ENCODE peak calls at places on chromosomes 4 and X, in five cellular contexts. Q, O, F, N and Z are unnamed samples.

GRCh38 chr4:104986306-104986705 is 160.4 kb upstream of the TET2 start:
- DNase-seq in Q (no peak), O (no peak), F (no peak), N (no peak), Z (no peak)

GRCh38 chr4:63296773-63297172 is 1112.5 kb downstream of the TECRL start:
- DNase-seq in Q (no peak), O (no peak), F (no peak), N (no peak), Z (no peak)

GRCh38 chr4:37827030-37827705 is 682 bp downstream of the PGM2 start:
- DNase-seq in Q (peak; percentile 11), O (no peak), F (peak; percentile 50), N (no peak), Z (no peak)

GRCh38 chr4:76562161-76562560 is 127.1 kb downstream of the SHROOM3 start:
- DNase-seq in Q (no peak), O (no peak), F (peak; percentile 94), N (no peak), Z (no peak)

GRCh38 chr4:47270226-47270888 is 193.1 kb downstream of the COMMD8 start:
- DNase-seq in Q (no peak), O (no peak), F (no peak), N (no peak), Z (no peak)

GRCh38 chrX:4935846-4936245 is 1222.4 kb upstream of the PRKX start:
- DNase-seq in Q (peak; percentile 13), O (no peak), F (no peak), N (no peak), Z (no peak)

GRCh38 chrX:9730078-9730477 is 35.6 kb downstream of the GPR143 start:
- DNase-seq in Q (no peak), O (no peak), F (no peak), N (no peak), Z (no peak)

GRCh38 chrX:118346258-118347094 is 570 bp downstream of the WDR44 start:
- DNase-seq in Q (no peak), O (peak; percentile 44), F (no peak), N (peak; percentile 73), Z (peak; percentile 37)

GRCh38 chrX:123818243-123818642 is 41.6 kb upstream of the XIAP start:
- DNase-seq in Q (no peak), O (no peak), F (peak; percentile 63), N (no peak), Z (no peak)

GRCh38 chr4:53193111-53193510 is 172.8 kb downstream of the SCFD2 start:
- DNase-seq in Q (no peak), O (no peak), F (no peak), N (no peak), Z (no peak)

GRCh38 chrX:97050413-97050812 is 166.7 kb downstream of the RPA4 start:
- DNase-seq in Q (no peak), O (no peak), F (no peak), N (no peak), Z (no peak)

GRCh38 chrX:19576742-19577141 is 61.4 kb upstream of the MAP3K15 start:
- DNase-seq in Q (no peak), O (no peak), F (no peak), N (no peak), Z (no peak)

GRCh38 chrX:138930546-138930945 is 219.0 kb upstream of the FGF13 start:
- DNase-seq in Q (no peak), O (no peak), F (no peak), N (no peak), Z (no peak)

GRCh38 chr4:52643846-52644245 is 15.3 kb downstream of the USP46 start:
- DNase-seq in Q (peak; percentile 76), O (peak; percentile 71), F (peak; percentile 71), N (peak; percentile 75), Z (no peak)

GRCh38 chr4:4730214-4730613 is 129.3 kb upstream of the MSX1 start:
- DNase-seq in Q (no peak), O (no peak), F (no peak), N (no peak), Z (no peak)

GRCh38 chrX:118726887-118727685 is at the start of gene IL13RA1:
- DNase-seq in Q (peak; percentile 81), O (peak; percentile 76), F (peak; percentile 69), N (peak; percentile 91), Z (peak; percentile 36)

GRCh38 chrX:150429577-150429976 is 66.5 kb downstream of the MAMLD1 start:
- DNase-seq in Q (no peak), O (no peak), F (peak; percentile 59), N (no peak), Z (no peak)

GRCh38 chrX:38004046-38004445 is 2.3 kb upstream of the SYTL5 start:
- DNase-seq in Q (no peak), O (no peak), F (no peak), N (no peak), Z (no peak)

GRCh38 chrX:17500145-17500579 is 125.2 kb downstream of the NHS start:
- DNase-seq in Q (no peak), O (no peak), F (peak; percentile 89), N (no peak), Z (no peak)

GRCh38 chr4:74805601-74806000 is 11.3 kb upstream of the BTC start:
- DNase-seq in Q (no peak), O (no peak), F (peak; percentile 53), N (no peak), Z (no peak)

GRCh38 chrX:82775426-82775825 is 732.7 kb upstream of the POU3F4 start:
- DNase-seq in Q (no peak), O (no peak), F (no peak), N (no peak), Z (no peak)

GRCh38 chr4:139656614-139657486 is 8.8 kb upstream of the MGST2 start:
- DNase-seq in Q (peak; percentile 28), O (peak; percentile 63), F (peak; percentile 56), N (peak; percentile 68), Z (peak; percentile 37)

DNA sequence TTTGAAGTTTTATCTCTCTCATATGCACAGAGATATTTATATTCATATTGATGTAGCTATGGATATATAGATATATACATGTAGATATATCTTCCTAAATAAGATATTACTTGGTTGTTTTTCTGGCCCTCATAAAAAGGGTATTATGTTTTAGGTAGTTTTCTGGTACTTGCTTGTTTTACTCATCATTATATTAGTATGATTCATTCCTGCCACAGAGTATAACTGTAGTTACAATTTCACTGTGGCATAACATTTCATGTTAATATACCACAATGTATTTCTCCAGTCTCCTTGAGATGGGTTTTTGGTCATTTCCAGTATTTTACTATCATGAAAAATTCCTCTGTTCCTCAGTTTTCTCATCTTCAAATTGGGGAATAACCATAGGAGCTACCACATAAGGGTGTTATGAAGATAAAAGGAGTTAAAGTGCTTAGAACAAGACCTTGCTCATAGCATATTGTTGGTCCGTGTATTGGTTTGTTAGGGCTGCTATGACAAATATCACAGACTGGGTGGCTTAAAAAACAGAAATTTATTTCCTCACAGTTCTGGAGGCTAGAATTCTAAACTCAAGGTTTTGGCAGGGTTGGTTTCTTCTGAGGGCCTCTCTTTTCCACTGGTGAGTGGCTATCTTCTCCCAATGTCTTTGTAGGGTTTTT is 129.7 kb downstream of the TMEM164 start:
- DNase-seq in Q (no peak), O (no peak), F (no peak), N (no peak), Z (no peak)
- H3K27ac ChIP-seq in Q (peak overlapping the region; percentile 26), O (no peak overlapping the region), F (no peak overlapping the region), N (no peak overlapping the region), Z (no peak overlapping the region)

GRCh38 chr4:145867416-145867815 is 71.2 kb downstream of the ZNF827 start:
- DNase-seq in Q (no peak), O (no peak), F (no peak), N (no peak), Z (no peak)

GRCh38 chr4:145865274-145865941 is 73.2 kb downstream of the ZNF827 start:
- DNase-seq in Q (no peak), O (no peak), F (no peak), N (no peak), Z (no peak)

GRCh38 chr4:145871209-145871608 is 67.4 kb downstream of the ZNF827 start:
- DNase-seq in Q (no peak), O (no peak), F (no peak), N (no peak), Z (no peak)

GRCh38 chr4:145870155-145871020 is 68.2 kb downstream of the ZNF827 start:
- DNase-seq in Q (no peak), O (peak; percentile 37), F (no peak), N (no peak), Z (no peak)

DNA sequence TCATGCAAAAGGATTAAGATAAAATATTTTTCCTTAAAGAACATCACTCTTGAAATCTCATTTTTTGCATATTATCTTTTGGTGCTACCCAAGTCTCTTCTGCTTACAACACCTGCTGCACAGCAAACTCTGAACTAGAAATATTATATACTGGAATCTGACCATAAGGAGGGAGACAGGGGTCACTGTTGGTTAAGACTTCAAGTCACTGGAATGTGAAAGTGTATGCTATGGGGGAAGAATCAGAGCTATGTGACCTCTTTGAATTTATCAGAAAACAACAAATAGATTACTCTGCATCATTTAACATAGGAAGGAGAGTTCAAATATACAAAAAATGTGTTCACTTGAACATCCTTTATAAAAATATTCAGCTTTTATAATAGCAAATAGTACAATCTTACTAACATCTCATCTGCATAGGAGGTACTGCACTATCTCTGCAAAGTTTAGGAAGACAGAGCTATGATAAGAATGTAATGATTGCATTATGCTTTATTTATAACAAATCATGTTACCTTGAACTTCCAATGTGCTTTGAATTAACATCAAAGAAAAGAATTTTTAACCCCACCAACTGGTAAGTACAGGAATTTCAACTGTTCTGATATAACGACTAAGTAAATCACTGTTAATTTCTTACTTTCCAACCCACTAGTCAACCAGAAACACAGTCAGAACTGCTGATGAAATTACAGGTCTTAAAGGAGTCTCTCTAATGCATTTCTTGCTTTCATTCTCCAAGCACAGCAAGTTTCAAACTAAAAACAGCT is 69.8 kb downstream of the ZNF827 start:
- DNase-seq in Q (no peak), O (no peak), F (no peak), N (no peak), Z (no peak)
- H3K36me3 ChIP-seq in Q (no peaks in the 10 kb centered on the region), O (peaks cover 2% of the 10 kb centered on the region), F (no peaks in the 10 kb centered on the region), N (no peaks in the 10 kb centered on the region), Z (peaks cover 6% of the 10 kb centered on the region)

GRCh38 chrX:48490661-48491060 is 14.7 kb downstream of the FTSJ1 start:
- DNase-seq in Q (no peak), O (no peak), F (no peak), N (no peak), Z (no peak)

GRCh38 chrX:48489892-48490291 is 13.9 kb downstream of the FTSJ1 start:
- DNase-seq in Q (no peak), O (no peak), F (no peak), N (no peak), Z (no peak)

GRCh38 chrX:48489296-48489695 is 13.3 kb downstream of the FTSJ1 start:
- DNase-seq in Q (no peak), O (no peak), F (no peak), N (no peak), Z (no peak)

GRCh38 chrX:48488034-48488433 is 12.0 kb downstream of the FTSJ1 start:
- DNase-seq in Q (no peak), O (no peak), F (no peak), N (no peak), Z (no peak)

DNA sequence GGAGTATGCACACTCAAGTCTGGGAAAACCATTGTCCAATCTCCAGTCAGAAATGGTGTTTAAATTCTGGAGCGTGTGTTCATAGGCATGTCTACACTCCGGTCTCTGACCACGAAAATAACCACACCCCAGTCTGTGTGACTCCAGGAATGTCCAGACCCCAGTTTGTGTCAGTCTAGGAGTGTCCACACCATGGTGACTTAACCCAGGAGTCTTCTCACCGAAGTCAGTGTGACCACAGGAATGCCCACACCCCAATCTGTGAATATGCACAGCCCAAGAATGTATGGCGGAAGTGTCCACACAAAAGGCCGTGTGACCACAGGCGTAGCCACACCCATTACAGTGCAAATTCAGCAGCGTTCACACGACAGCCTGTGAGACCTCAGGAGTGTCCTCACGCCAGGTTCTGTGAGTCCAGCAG is 11.4 kb downstream of the FTSJ1 start:
- DNase-seq in Q (no peak), O (no peak), F (peak; percentile 99), N (no peak), Z (no peak)
- H3K27ac ChIP-seq in Q (no peak overlapping the region), O (no peak overlapping the region), F (peak overlapping the region; percentile 99), N (no peak overlapping the region), Z (no peak overlapping the region)

GRCh38 chr4:145814246-145814645 is 124.4 kb downstream of the ZNF827 start:
- DNase-seq in Q (no peak), O (no peak), F (no peak), N (no peak), Z (no peak)
- H3K36me3 ChIP-seq in Q (no peaks in the 10 kb centered on the region), O (peaks cover 1% of the 10 kb centered on the region), F (no peaks in the 10 kb centered on the region), N (no peaks in the 10 kb centered on the region), Z (peaks cover 7% of the 10 kb centered on the region)